ENCODE peak calls at places on chromosomes 11 and 22, in eight cellular contexts. Q, Z, W, M, V, T, L and C are unnamed samples.

GRCh38 chr22:45007946-45008852 is 1.6 kb downstream of the PHF21B start:
- DNase-seq in V (peak; percentile 12), Z (peak; percentile 8), W (peak; percentile 26), T (peak; percentile 20), Q (no peak), M (peak; percentile 16), L (no peak), C (no peak)

GRCh38 chr11:128692750-128693578 is 908 bp upstream of the FLI1 start:
- DNase-seq in Q (peak; percentile 41), L (no peak), M (peak; percentile 56), T (peak; percentile 57), V (peak; percentile 37), W (peak; percentile 62), Z (no peak), C (no peak)

GRCh38 chr11:133906746-133907145 is 50.0 kb downstream of the IGSF9B start:
- DNase-seq in W (no peak), L (no peak), M (no peak), Q (no peak), V (no peak), Z (no peak), T (no peak), C (no peak)

GRCh38 chr22:37180531-37181231 is 7.4 kb downstream of the C1QTNF6 start:
- DNase-seq in V (no peak), W (no peak), T (no peak), Z (no peak), Q (no peak), M (peak; percentile 8), L (no peak), C (no peak)

GRCh38 chr11:2825261-2825885 is 60.2 kb downstream of the CDKN1C start:
- DNase-seq in T (peak; percentile 90), M (peak; percentile 90), V (peak; percentile 82), Z (peak; percentile 21), L (no peak), Q (no peak), W (peak; percentile 53), C (no peak)

GRCh38 chr22:40347300-40347699 is 1.0 kb downstream of the ADSL start:
- DNase-seq in W (no peak), M (no peak), L (no peak), Q (no peak), T (no peak), Z (no peak), V (no peak), C (no peak)

GRCh38 chr11:108233277-108233945 is 10.5 kb downstream of the ATM start:
- DNase-seq in M (no peak), T (no peak), Z (no peak), V (no peak), W (no peak), L (no peak), Q (no peak), C (no peak)

GRCh38 chr11:33690290-33691050 is 10.2 kb downstream of the C11orf91 start:
- DNase-seq in T (peak; percentile 93), L (no peak), M (peak; percentile 71), W (peak; percentile 100), Z (peak; percentile 99), Q (no peak), V (peak; percentile 93), C (no peak)

GRCh38 chr11:19187101-19187500 is 14.7 kb downstream of the CSRP3 start:
- DNase-seq in Q (no peak), T (no peak), L (no peak), W (peak; percentile 59), Z (peak; percentile 13), M (no peak), V (no peak), C (no peak)

GRCh38 chr11:47507016-47507631 is 45.8 kb downstream of the CELF1 start:
- DNase-seq in V (peak; percentile 32), W (peak; percentile 52), T (peak; percentile 67), M (no peak), Q (no peak), L (no peak), Z (peak; percentile 32), C (no peak)

GRCh38 chr22:45468872-45469572 is 33.7 kb upstream of the FBLN1 start:
- DNase-seq in T (peak; percentile 56), Z (peak; percentile 85), M (no peak), V (peak; percentile 67), Q (no peak), L (no peak), W (peak; percentile 64), C (no peak)

GRCh38 chr11:21514298-21514697 is 678.6 kb upstream of the ANO5 start:
- DNase-seq in V (no peak), T (no peak), Z (no peak), Q (no peak), L (no peak), W (no peak), M (no peak), C (peak; percentile 4)

GRCh38 chr22:46078241-46079092 is 71.9 kb upstream of the PPARA start:
- DNase-seq in W (peak; percentile 88), Q (no peak), M (peak; percentile 84), V (peak; percentile 62), L (no peak), Z (peak; percentile 84), T (peak; percentile 57), C (no peak)

GRCh38 chr22:29689872-29690213 is 30.0 kb upstream of the CABP7 start:
- DNase-seq in V (peak; percentile 58), W (peak; percentile 60), Z (peak; percentile 37), T (peak; percentile 44), Q (peak; percentile 31), M (peak; percentile 67), L (peak; percentile 20), C (peak; percentile 56)

GRCh38 chr11:134474942-134475341 is 62.9 kb upstream of the B3GAT1 start:
- DNase-seq in L (no peak), W (no peak), Q (no peak), T (no peak), V (no peak), Z (no peak), M (no peak), C (no peak)

GRCh38 chr11:46710821-46711269 is 8.2 kb upstream of the F2 start:
- DNase-seq in L (no peak), Z (peak; percentile 87), M (peak; percentile 75), V (peak; percentile 95), T (peak; percentile 94), Q (no peak), W (peak; percentile 97), C (no peak)

GRCh38 chr11:113514856-113515255 is 39.7 kb upstream of the DRD2 start:
- DNase-seq in V (no peak), M (no peak), T (no peak), L (no peak), Z (no peak), W (no peak), Q (no peak), C (no peak)

GRCh38 chr11:44305643-44306468 is 4.1 kb downstream of the ALX4 start:
- DNase-seq in V (no peak), L (no peak), Z (no peak), M (no peak), T (peak; percentile 33), W (no peak), Q (no peak), C (peak; percentile 62)

GRCh38 chr11:36763187-36763586 is 165.2 kb upstream of the RAG2 start:
- DNase-seq in Q (no peak), T (no peak), Z (no peak), V (no peak), W (no peak), M (no peak), L (no peak), C (no peak)

GRCh38 chr22:22047776-22048175 is 65.2 kb upstream of the TOP3B start:
- DNase-seq in V (no peak), Q (no peak), W (no peak), L (no peak), Z (no peak), M (no peak), T (no peak), C (no peak)

GRCh38 chr11:14773755-14774154 is 118.3 kb downstream of the CYP2R1 start:
- DNase-seq in L (no peak), Q (no peak), M (no peak), W (peak; percentile 36), V (peak; percentile 22), T (peak; percentile 3), Z (no peak), C (no peak)

GRCh38 chr11:23272095-23272494 is 411.8 kb upstream of the CCDC179 start:
- DNase-seq in M (no peak), L (no peak), Z (no peak), Q (no peak), W (no peak), T (no peak), V (no peak), C (no peak)
- H3K4me3 ChIP-seq in M (no peak overlapping the region), L (no peak overlapping the region), Z (no peak overlapping the region), Q (no peak overlapping the region), W (no peak overlapping the region), T (no peak overlapping the region), V (no peak overlapping the region), C (no peak overlapping the region)

GRCh38 chr11:10225553-10225952 is 68.5 kb downstream of the SBF2 start:
- DNase-seq in Z (no peak), T (no peak), W (peak; percentile 54), M (no peak), L (no peak), V (no peak), Q (no peak), C (no peak)
- H3K4me3 ChIP-seq in Z (no peak overlapping the region), T (no peak overlapping the region), W (no peak overlapping the region), M (no peak overlapping the region), L (no peak overlapping the region), V (no peak overlapping the region), Q (no peak overlapping the region), C (no peak overlapping the region)

DNA sequence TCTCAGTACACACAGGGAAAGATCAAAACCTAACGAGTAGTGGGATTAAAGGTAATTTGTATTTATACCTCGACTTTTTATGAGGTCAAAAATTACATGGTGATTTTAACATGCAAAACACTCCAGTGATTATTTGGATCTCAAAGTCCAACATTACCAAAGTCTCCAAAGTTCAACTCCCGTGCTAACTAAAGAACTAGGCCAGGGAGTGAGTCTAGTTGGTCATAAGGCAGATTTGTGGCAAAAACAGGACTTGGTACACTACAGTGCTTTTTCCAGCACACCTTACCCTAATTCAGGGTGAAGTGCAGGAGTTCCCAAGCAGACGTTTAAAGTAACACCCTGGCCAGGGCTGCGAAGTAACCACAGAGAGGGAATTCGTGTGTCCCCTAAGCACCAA is 1.1 kb downstream of the PUS3 start:
- DNase-seq in W (no peak), Q (no peak), T (no peak), M (no peak), Z (no peak), V (no peak), L (no peak), C (no peak)
- H3K4me3 ChIP-seq in W (no peak overlapping the region), Q (no peak overlapping the region), T (peak overlapping the region; percentile 88), M (peak overlapping the region; percentile 87), Z (no peak overlapping the region), V (no peak overlapping the region), L (peak overlapping the region; percentile 3), C (peak overlapping the region; percentile 60)

DNA sequence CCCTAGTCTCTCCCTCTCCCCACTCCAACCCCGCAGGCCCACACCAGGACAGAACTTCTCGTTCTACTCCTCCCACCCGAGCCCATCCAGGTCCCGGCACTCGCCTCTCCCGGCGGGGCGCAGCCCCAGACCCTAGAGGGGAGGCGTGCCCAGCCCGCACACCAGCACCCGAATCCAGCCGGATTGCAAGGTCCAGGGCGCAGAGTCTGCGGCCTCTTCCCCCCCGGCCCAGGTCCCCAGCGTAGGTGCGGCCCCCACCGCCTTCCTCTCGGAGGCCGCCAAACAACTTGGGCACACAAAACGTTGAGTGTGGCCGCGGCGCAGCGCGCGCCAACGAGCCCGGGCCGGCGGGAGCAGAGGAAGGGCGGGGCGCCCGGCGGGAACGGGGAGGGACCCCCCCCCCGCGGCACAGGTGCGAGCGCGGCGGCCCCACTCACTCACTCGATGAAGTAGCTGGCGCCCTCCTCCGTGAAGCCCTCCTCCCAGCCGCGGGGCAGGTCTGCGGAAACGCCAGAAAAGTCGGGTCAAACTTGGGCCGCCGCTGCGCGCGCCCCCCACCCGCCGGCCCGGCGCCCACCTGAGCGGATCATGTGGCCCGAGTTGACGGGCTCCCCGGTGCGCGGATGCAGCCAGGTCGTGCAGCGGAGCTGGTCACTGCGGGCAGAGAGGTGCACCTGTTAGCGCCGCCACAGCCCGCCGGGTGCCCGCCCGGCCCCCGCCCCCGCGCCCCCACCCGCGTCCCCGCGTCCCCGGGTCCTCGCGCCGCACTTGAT is 480 bp downstream of the PLEKHA7 start:
- DNase-seq in Q (no peak), L (no peak), W (no peak), Z (no peak), V (no peak), T (no peak), M (peak; percentile 23), C (peak; percentile 43)
- H3K4me3 ChIP-seq in Q (peak overlapping the region; percentile 48), L (no peak overlapping the region), W (peak overlapping the region; percentile 42), Z (no peak overlapping the region), V (peak overlapping the region; percentile 37), T (peak overlapping the region; percentile 53), M (peak overlapping the region; percentile 78), C (peak overlapping the region; percentile 53)